ENCODE peak calls at places on chromosomes 13 and 19, in ten cellular contexts. One of them, this sample, is unnamed.

GRCh38 chr19:33396701-33397535 is 23.4 kb downstream of the CEBPG start:
- DNase-seq in EH: peak; percentile 36
- DNase-seq in NAMALWA: no peak
- DNase-seq in NCI-H2029 treated with DMSO at 0.1 percent for 48 hours: no peak
- DNase-seq in lower leg skin: no peak
- DNase-seq in NCI-H187: no peak
- DNase-seq in stromal cell of bone marrow: no peak
- DNase-seq in A549: no peak
- DNase-seq in ureter: no peak
- DNase-seq in fibroblast of the conjunctiva: no peak
- DNase-seq in this sample: no peak

GRCh38 chr13:41622545-41623429 is 165.4 kb downstream of the RGCC start:
- DNase-seq in NCI-H187: no peak
- DNase-seq in stromal cell of bone marrow: peak; percentile 70
- DNase-seq in ureter: no peak
- DNase-seq in NCI-H2029 treated with DMSO at 0.1 percent for 48 hours: no peak
- DNase-seq in lower leg skin: no peak
- DNase-seq in EH: peak; percentile 85
- DNase-seq in A549: no peak
- DNase-seq in fibroblast of the conjunctiva: no peak
- DNase-seq in NAMALWA: no peak
- DNase-seq in this sample: no peak

GRCh38 chr19:1277061-1277460 is 1.7 kb downstream of the FAM174C start:
- DNase-seq in NCI-H187: no peak
- DNase-seq in lower leg skin: no peak
- DNase-seq in fibroblast of the conjunctiva: no peak
- DNase-seq in stromal cell of bone marrow: no peak
- DNase-seq in NAMALWA: no peak
- DNase-seq in A549: no peak
- DNase-seq in NCI-H2029 treated with DMSO at 0.1 percent for 48 hours: no peak
- DNase-seq in EH: no peak
- DNase-seq in ureter: no peak
- DNase-seq in this sample: no peak

GRCh38 chr13:64333888-64334287 is 2896.2 kb downstream of the PCDH9 start:
- DNase-seq in NCI-H2029 treated with DMSO at 0.1 percent for 48 hours: no peak
- DNase-seq in fibroblast of the conjunctiva: no peak
- DNase-seq in stromal cell of bone marrow: no peak
- DNase-seq in NAMALWA: no peak
- DNase-seq in ureter: no peak
- DNase-seq in NCI-H187: no peak
- DNase-seq in EH: no peak
- DNase-seq in lower leg skin: no peak
- DNase-seq in A549: no peak
- DNase-seq in this sample: no peak

GRCh38 chr19:32324631-32325215 is 20.7 kb upstream of the ZNF507 start:
- DNase-seq in A549: no peak
- DNase-seq in NAMALWA: no peak
- DNase-seq in fibroblast of the conjunctiva: no peak
- DNase-seq in NCI-H2029 treated with DMSO at 0.1 percent for 48 hours: no peak
- DNase-seq in lower leg skin: no peak
- DNase-seq in ureter: peak; percentile 3
- DNase-seq in stromal cell of bone marrow: no peak
- DNase-seq in NCI-H187: peak; percentile 53
- DNase-seq in EH: peak; percentile 30
- DNase-seq in this sample: no peak

GRCh38 chr13:57877596-57877995 is 246.1 kb downstream of the PCDH17 start:
- DNase-seq in EH: no peak
- DNase-seq in stromal cell of bone marrow: no peak
- DNase-seq in fibroblast of the conjunctiva: no peak
- DNase-seq in ureter: no peak
- DNase-seq in NAMALWA: no peak
- DNase-seq in A549: no peak
- DNase-seq in NCI-H2029 treated with DMSO at 0.1 percent for 48 hours: no peak
- DNase-seq in lower leg skin: no peak
- DNase-seq in NCI-H187: no peak
- DNase-seq in this sample: no peak

GRCh38 chr13:50955212-50955611 is 45.6 kb downstream of the RNASEH2B start:
- DNase-seq in EH: no peak
- DNase-seq in NCI-H2029 treated with DMSO at 0.1 percent for 48 hours: no peak
- DNase-seq in fibroblast of the conjunctiva: no peak
- DNase-seq in NAMALWA: no peak
- DNase-seq in stromal cell of bone marrow: no peak
- DNase-seq in NCI-H187: no peak
- DNase-seq in A549: no peak
- DNase-seq in lower leg skin: no peak
- DNase-seq in ureter: no peak
- DNase-seq in this sample: no peak

GRCh38 chr13:37526710-37527446 is 71.7 kb downstream of the POSTN start:
- DNase-seq in fibroblast of the conjunctiva: peak; percentile 84
- DNase-seq in NCI-H187: peak; percentile 61
- DNase-seq in NAMALWA: no peak
- DNase-seq in EH: peak; percentile 60
- DNase-seq in NCI-H2029 treated with DMSO at 0.1 percent for 48 hours: no peak
- DNase-seq in stromal cell of bone marrow: peak; percentile 98
- DNase-seq in lower leg skin: no peak
- DNase-seq in ureter: no peak
- DNase-seq in A549: no peak
- DNase-seq in this sample: no peak

GRCh38 chr13:46071590-46072249 is 19.2 kb upstream of the ZC3H13 start:
- DNase-seq in EH: no peak
- DNase-seq in ureter: no peak
- DNase-seq in A549: peak; percentile 4
- DNase-seq in NCI-H2029 treated with DMSO at 0.1 percent for 48 hours: no peak
- DNase-seq in NAMALWA: peak; percentile 23
- DNase-seq in stromal cell of bone marrow: peak; percentile 2
- DNase-seq in NCI-H187: no peak
- DNase-seq in fibroblast of the conjunctiva: no peak
- DNase-seq in lower leg skin: no peak
- DNase-seq in this sample: no peak

GRCh38 chr13:112973577-112973951 is 4.5 kb downstream of the MCF2L start:
- DNase-seq in A549: no peak
- DNase-seq in lower leg skin: no peak
- DNase-seq in EH: no peak
- DNase-seq in ureter: no peak
- DNase-seq in fibroblast of the conjunctiva: no peak
- DNase-seq in stromal cell of bone marrow: no peak
- DNase-seq in NCI-H187: peak; percentile 32
- DNase-seq in NCI-H2029 treated with DMSO at 0.1 percent for 48 hours: no peak
- DNase-seq in NAMALWA: no peak
- DNase-seq in this sample: no peak

GRCh38 chr13:36362914-36363313 is 16.7 kb upstream of the SPART start:
- DNase-seq in NCI-H187: no peak
- DNase-seq in stromal cell of bone marrow: no peak
- DNase-seq in fibroblast of the conjunctiva: no peak
- DNase-seq in EH: no peak
- DNase-seq in ureter: no peak
- DNase-seq in A549: no peak
- DNase-seq in NCI-H2029 treated with DMSO at 0.1 percent for 48 hours: no peak
- DNase-seq in lower leg skin: no peak
- DNase-seq in NAMALWA: no peak
- DNase-seq in this sample: no peak

GRCh38 chr19:55877211-55877610 is 40.9 kb downstream of the NLRP4 start:
- DNase-seq in NCI-H187: no peak
- DNase-seq in ureter: no peak
- DNase-seq in EH: no peak
- DNase-seq in NCI-H2029 treated with DMSO at 0.1 percent for 48 hours: no peak
- DNase-seq in stromal cell of bone marrow: no peak
- DNase-seq in NAMALWA: no peak
- DNase-seq in lower leg skin: peak; percentile 57
- DNase-seq in fibroblast of the conjunctiva: no peak
- DNase-seq in A549: no peak
- DNase-seq in this sample: no peak

GRCh38 chr13:79490846-79491245 is 9.9 kb downstream of the NDFIP2 start:
- DNase-seq in NAMALWA: no peak
- DNase-seq in lower leg skin: no peak
- DNase-seq in stromal cell of bone marrow: no peak
- DNase-seq in ureter: no peak
- DNase-seq in EH: peak; percentile 8
- DNase-seq in NCI-H187: no peak
- DNase-seq in fibroblast of the conjunctiva: no peak
- DNase-seq in A549: no peak
- DNase-seq in NCI-H2029 treated with DMSO at 0.1 percent for 48 hours: no peak
- DNase-seq in this sample: no peak

GRCh38 chr19:6064016-6064702 is 46.1 kb downstream of the RFX2 start:
- DNase-seq in A549: peak; percentile 35
- DNase-seq in stromal cell of bone marrow: no peak
- DNase-seq in EH: peak; percentile 50
- DNase-seq in NAMALWA: no peak
- DNase-seq in NCI-H2029 treated with DMSO at 0.1 percent for 48 hours: no peak
- DNase-seq in fibroblast of the conjunctiva: no peak
- DNase-seq in NCI-H187: no peak
- DNase-seq in ureter: no peak
- DNase-seq in lower leg skin: peak; percentile 84
- DNase-seq in this sample: no peak

GRCh38 chr13:51923983-51924539 is 62.3 kb downstream of the CCDC70 start:
- DNase-seq in EH: no peak
- DNase-seq in NCI-H2029 treated with DMSO at 0.1 percent for 48 hours: no peak
- DNase-seq in stromal cell of bone marrow: no peak
- DNase-seq in fibroblast of the conjunctiva: no peak
- DNase-seq in NAMALWA: peak; percentile 15
- DNase-seq in NCI-H187: no peak
- DNase-seq in ureter: peak; percentile 12
- DNase-seq in A549: peak; percentile 9
- DNase-seq in lower leg skin: peak; percentile 59
- DNase-seq in this sample: no peak